ENCODE peak calls at places on chromosomes 2 and 18, in eight cellular contexts. R is MM.1S, W is endodermal cell, Y is hepatocyte, Z is uterus, D is ovary, B is SK-N-SH, T is colonic mucosa. M is an unnamed sample.

GRCh38 chr2:186733414-186733813 is 39.6 kb downstream of the FAM171B start:
- DNase-seq in R (no peak), W (no peak), Y (no peak), Z (no peak), D (no peak), B (no peak), T (no peak), M (no peak)

GRCh38 chr2:152468832-152469692 is 134.1 kb downstream of the FMNL2 start:
- DNase-seq in R (peak; percentile 14), W (peak; percentile 58), Y (no peak), Z (no peak), D (no peak), B (no peak), T (peak; percentile 46), M (no peak)

GRCh38 chr2:12416600-12416999 is 300.1 kb upstream of the TRIB2 start:
- DNase-seq in R (no peak), W (no peak), Y (peak; percentile 25), Z (peak; percentile 32), D (peak; percentile 74), B (no peak), T (peak; percentile 21), M (peak; percentile 22)

GRCh38 chr2:67108231-67108630 is 288.9 kb upstream of the ETAA1 start:
- DNase-seq in R (no peak), W (no peak), Y (no peak), Z (no peak), D (no peak), B (no peak), T (no peak), M (no peak)

GRCh38 chr2:29449499-29449898 is 334.3 kb downstream of the CLIP4 start:
- DNase-seq in R (no peak), W (no peak), Y (no peak), Z (no peak), D (no peak), B (no peak), T (no peak), M (no peak)

GRCh38 chr2:229679393-229680125 is 34.8 kb downstream of the DNER start:
- DNase-seq in R (no peak), W (no peak), Y (peak; percentile 6), Z (no peak), D (no peak), B (no peak), T (no peak), M (no peak)

GRCh38 chr18:70454705-70455322 is 166.0 kb downstream of the SOCS6 start:
- DNase-seq in R (peak; percentile 60), W (no peak), Y (peak; percentile 82), Z (peak; percentile 24), D (no peak), B (peak; percentile 55), T (peak; percentile 59), M (peak; percentile 45)

GRCh38 chr2:2750867-2751714 is 420.0 kb upstream of the MYT1L start:
- DNase-seq in R (no peak), W (no peak), Y (no peak), Z (no peak), D (no peak), B (no peak), T (no peak), M (no peak)

GRCh38 chr2:195535911-195536522 is 121.0 kb upstream of the SLC39A10 start:
- DNase-seq in R (peak; percentile 90), W (no peak), Y (no peak), Z (no peak), D (no peak), B (no peak), T (peak; percentile 33), M (no peak)

GRCh38 chr2:12897181-12897580 is 180.4 kb downstream of the TRIB2 start:
- DNase-seq in R (peak; percentile 37), W (no peak), Y (no peak), Z (no peak), D (no peak), B (no peak), T (no peak), M (no peak)

GRCh38 chr2:231415029-231415428 is 19.5 kb downstream of the B3GNT7 start:
- DNase-seq in R (no peak), W (no peak), Y (no peak), Z (no peak), D (no peak), B (no peak), T (peak; percentile 66), M (no peak)

GRCh38 chr2:30915485-30915884 is 108.2 kb upstream of the CAPN13 start:
- DNase-seq in R (no peak), W (peak; percentile 92), Y (peak; percentile 66), Z (no peak), D (no peak), B (peak; percentile 77), T (peak; percentile 21), M (peak; percentile 69)

GRCh38 chr2:233976690-233977294 is 59.6 kb downstream of the TRPM8 start:
- DNase-seq in R (peak; percentile 18), W (peak; percentile 51), Y (peak; percentile 63), Z (no peak), D (no peak), B (peak; percentile 68), T (no peak), M (peak; percentile 50)

GRCh38 chr2:197803033-197803444 is 1.4 kb upstream of the PLCL1 start:
- DNase-seq in R (peak; percentile 71), W (peak; percentile 56), Y (peak; percentile 69), Z (no peak), D (peak; percentile 18), B (peak; percentile 66), T (no peak), M (peak; percentile 59)

GRCh38 chr18:63366270-63366990 is 576 bp downstream of the KDSR start:
- DNase-seq in R (peak; percentile 48), W (peak; percentile 91), Y (peak; percentile 83), Z (peak; percentile 60), D (peak; percentile 52), B (peak; percentile 76), T (peak; percentile 77), M (peak; percentile 37)

GRCh38 chr2:234881413-234882241 is 70.2 kb upstream of the SH3BP4 start:
- DNase-seq in R (peak; percentile 90), W (peak; percentile 94), Y (peak; percentile 81), Z (peak; percentile 84), D (peak; percentile 80), B (peak; percentile 78), T (peak; percentile 95), M (peak; percentile 70)

GRCh38 chr2:204180671-204181070 is 244.1 kb downstream of the ICOS start:
- DNase-seq in R (no peak), W (no peak), Y (no peak), Z (no peak), D (no peak), B (peak; percentile 19), T (no peak), M (no peak)

GRCh38 chr2:109102588-109103233 is 26.3 kb upstream of the SH3RF3 start:
- DNase-seq in R (no peak), W (peak; percentile 77), Y (no peak), Z (no peak), D (no peak), B (no peak), T (no peak), M (no peak)

GRCh38 chr2:149715005-149715592 is 127.5 kb upstream of the MMADHC start:
- DNase-seq in R (peak; percentile 20), W (peak; percentile 78), Y (peak; percentile 39), Z (no peak), D (no peak), B (peak; percentile 14), T (no peak), M (peak; percentile 40)

GRCh38 chr18:24725644-24726043 is 265.2 kb downstream of the HRH4 start:
- DNase-seq in R (no peak), W (no peak), Y (no peak), Z (no peak), D (no peak), B (peak; percentile 30), T (no peak), M (no peak)

DNA sequence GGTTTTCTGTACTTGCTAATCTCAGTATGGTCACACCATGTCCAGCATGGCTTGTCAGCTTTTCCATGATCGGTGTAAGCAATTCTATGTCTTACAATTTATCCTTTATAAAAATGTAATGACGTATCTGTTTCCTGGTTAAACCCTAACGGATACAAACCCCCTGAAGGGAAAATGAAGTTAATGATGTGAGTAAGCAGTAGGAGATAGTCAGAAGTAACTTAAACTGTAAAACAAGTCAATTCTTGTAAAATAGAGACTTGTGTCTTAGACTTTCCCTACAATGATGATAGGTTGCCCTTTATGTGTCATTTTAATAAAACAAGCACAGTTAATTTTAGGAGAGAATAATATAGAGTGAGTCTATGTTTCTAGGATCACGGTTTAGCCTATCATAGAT is 1365.9 kb upstream of the SLC39A10 start:
- DNase-seq in R (no peak), W (no peak), Y (no peak), Z (no peak), D (no peak), B (no peak), T (no peak), M (no peak)
- H3K4me3 ChIP-seq in R (no peak overlapping the region), W (no peak overlapping the region), Y (no peak overlapping the region), Z (no peak overlapping the region), D (no peak overlapping the region), B (no peak overlapping the region), T (no peak overlapping the region), M (no peak overlapping the region)

DNA sequence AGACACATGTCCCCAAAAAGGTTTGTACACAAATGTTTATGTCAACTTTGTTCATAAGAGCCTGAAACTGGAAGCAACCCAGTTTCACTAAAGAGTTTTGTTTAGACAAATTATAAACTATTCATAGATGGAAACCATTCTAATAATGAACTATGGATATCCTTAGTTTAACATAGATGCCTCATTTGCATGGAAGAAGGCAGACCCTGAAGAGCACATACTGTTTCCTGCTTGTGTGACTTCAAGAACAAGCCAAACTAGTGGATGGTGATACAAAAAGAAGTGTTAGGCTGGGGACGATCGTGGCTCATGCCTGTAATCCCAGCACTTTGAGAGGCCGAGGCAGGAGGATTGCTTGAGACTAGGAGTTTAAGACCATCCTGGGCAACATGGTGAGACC is 48.1 kb downstream of the ACOXL start:
- DNase-seq in R (peak; percentile 31), W (no peak), Y (no peak), Z (no peak), D (no peak), B (no peak), T (no peak), M (no peak)
- H3K4me1 ChIP-seq in R (peaks cover 57% of the 10 kb centered on the region), W (no peaks in the 10 kb centered on the region), Y (no peaks in the 10 kb centered on the region), Z (no peaks in the 10 kb centered on the region), D (no peaks in the 10 kb centered on the region), B (no peaks in the 10 kb centered on the region), T (no peaks in the 10 kb centered on the region), M (no peaks in the 10 kb centered on the region)

DNA sequence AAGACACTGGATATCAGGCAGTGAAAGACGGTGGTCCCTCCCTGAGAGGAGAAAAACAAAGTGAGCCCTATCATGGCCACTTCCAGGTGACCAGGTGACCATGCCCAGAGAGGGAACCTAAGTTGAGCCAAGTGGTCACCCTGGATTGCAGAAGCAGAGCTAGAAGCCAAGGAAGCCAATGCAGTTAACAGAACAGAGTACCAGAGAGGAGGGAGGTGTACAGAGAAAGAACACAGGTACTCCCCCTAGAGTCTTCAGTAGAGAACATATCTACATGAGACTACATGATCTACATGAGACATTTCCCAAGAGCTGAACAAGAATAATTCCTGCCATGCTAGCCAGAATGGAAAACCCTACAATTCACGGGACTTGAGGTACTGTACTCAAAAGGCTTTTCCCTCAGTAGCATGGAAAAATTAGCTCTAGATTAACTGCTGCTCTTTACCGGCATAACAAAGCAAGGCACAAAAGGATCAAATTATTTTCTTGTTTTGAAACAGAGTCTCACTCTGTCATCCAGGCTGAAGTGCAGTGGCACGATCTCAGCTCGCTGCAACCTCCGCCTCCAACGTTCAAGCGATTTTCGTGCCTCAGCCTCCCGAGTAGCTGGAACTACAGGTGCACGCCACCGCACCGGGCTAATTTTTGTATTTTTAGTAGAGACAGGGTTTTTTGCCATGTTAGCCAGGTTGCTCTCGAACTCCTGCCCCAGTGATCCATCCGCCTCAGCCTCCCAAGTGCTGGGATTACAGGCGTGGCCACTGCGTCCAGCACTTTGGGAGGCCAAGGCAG is 23.5 kb downstream of the ROCK2 start:
- DNase-seq in R (no peak), W (no peak), Y (no peak), Z (no peak), D (no peak), B (no peak), T (no peak), M (no peak)
- TF ChIP-seq CTCF in R (no peak), W (peak; percentile 58), Y (no peak), Z (no peak), D (no peak), B (no peak), T (no peak), M (no peak)

GRCh38 chr2:176189666-176190641 is 1.5 kb downstream of the HOXD1 start:
- DNase-seq in R (no peak), W (peak; percentile 71), Y (no peak), Z (no peak), D (no peak), B (no peak), T (no peak), M (no peak)
- H3K4me3 ChIP-seq in R (no peak overlapping the region), W (peak overlapping the region; percentile 58), Y (peak overlapping the region; percentile 49), Z (peak overlapping the region; percentile 82), D (peak overlapping the region; percentile 71), B (no peak overlapping the region), T (peak overlapping the region; percentile 76), M (no peak overlapping the region)

M was measured in Caco-2.